ENCODE peak calls at places on chromosome 19, in four cellular contexts. W, Q, E and G are unnamed samples.

GRCh38 chr19:44587863-44588752 is 25.3 kb upstream of the IGSF23 start:
- DNase-seq in W (no peak), Q (peak), E (no peak), G (peak)

GRCh38 chr19:39993605-39994004 is 3.3 kb upstream of the ZNF546 start:
- DNase-seq in W (no peak), Q (no peak), E (no peak), G (no peak)

GRCh38 chr19:55695511-55696290 is 20.7 kb downstream of the EPN1 start:
- DNase-seq in W (no peak), Q (no peak), E (no peak), G (no peak)

GRCh38 chr19:35363001-35363590 is 4.8 kb downstream of the FFAR3 start:
- DNase-seq in W (peak), Q (no peak), E (no peak), G (no peak)

GRCh38 chr19:38049105-38049649 is 142.2 kb downstream of the SIPA1L3 start:
- DNase-seq in W (no peak), Q (no peak), E (no peak), G (no peak)

GRCh38 chr19:19224150-19224851 is 12.5 kb downstream of the NCAN start:
- DNase-seq in W (no peak), Q (no peak), E (peak), G (no peak)

GRCh38 chr19:46350758-46351159 is 3.9 kb downstream of the PPP5C start:
- DNase-seq in W (no peak), Q (no peak), E (no peak), G (no peak)

GRCh38 chr19:36213793-36214387 is 575 bp downstream of the ZNF565 start:
- DNase-seq in W (peak), Q (no peak), E (no peak), G (no peak)

GRCh38 chr19:42250666-42251531 is 4.0 kb downstream of the ERF start:
- DNase-seq in W (no peak), Q (no peak), E (peak), G (no peak)

GRCh38 chr19:33508941-33509614 is 12.5 kb downstream of the PEPD start:
- DNase-seq in W (no peak), Q (no peak), E (no peak), G (no peak)
- TF ChIP-seq ELF1 in W (no peak), Q (no peak), E (no peak), G (no peak)

GRCh38 chr19:4821265-4821664 is 10.2 kb downstream of the TICAM1 start:
- DNase-seq in W (no peak), Q (no peak), E (no peak), G (no peak)
- TF ChIP-seq ELF1 in W (no peak), Q (no peak), E (no peak), G (no peak)

DNA sequence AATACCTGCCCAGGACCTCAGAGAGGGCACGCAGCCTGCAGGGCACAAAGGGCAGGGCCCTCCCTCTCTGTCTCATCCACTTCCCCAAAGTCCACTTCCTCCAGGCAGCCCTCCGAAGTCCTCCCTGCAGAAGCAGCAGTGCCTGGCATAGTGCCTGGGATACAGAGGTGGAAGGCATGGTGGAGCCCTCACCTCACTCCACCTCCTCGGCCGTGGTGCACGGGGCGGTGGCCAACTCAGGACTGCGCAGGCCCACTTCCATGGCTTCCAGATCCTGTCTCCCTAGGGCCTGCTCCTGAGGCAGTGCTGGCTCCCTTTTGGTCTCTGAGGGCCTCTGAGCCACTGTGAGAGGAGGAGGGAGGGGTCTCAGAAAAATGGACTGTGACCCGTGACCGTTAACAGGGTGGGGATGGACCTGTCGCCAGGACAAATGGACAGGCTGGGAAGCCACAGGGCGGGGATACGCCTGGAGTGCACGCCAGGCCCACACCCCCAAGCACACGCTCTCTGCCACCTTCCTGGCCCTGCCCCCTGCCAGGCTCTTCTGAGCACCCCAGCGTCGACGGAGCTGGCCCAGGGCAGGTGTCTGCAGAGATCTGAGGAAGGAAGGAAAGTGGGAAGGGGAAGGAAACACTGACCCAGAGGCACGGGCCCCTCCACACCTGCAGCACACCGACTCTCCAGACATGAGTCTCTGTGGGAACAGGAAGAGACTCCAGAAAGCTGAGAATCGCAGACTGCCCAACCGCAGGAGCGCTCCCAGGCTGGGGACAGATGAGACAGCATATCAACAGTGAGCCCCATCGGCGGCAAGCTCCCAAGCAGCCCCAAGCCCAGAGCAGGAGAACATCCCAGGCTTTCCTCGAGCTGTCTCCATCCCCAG is 8.4 kb downstream of the REXO1 start:
- DNase-seq in W (no peak), Q (peak), E (no peak), G (no peak)
- TF ChIP-seq ELF1 in W (no peak), Q (no peak), E (no peak), G (no peak)

GRCh38 chr19:27833031-27833430 is 1379.9 kb downstream of the UQCRFS1 start:
- DNase-seq in W (no peak), Q (no peak), E (no peak), G (no peak)
- TF ChIP-seq ELF1 in W (no peak), Q (no peak), E (no peak), G (no peak)

GRCh38 chr19:14432817-14433453 is at the start of gene PKN1:
- DNase-seq in W (peak), Q (no peak), E (peak), G (no peak)
- TF ChIP-seq ELF1 in W (no peak), Q (no peak), E (no peak), G (no peak)